ENCODE peak calls at places on chromosomes 4 and X, in five cellular contexts. C is mesendoderm, R is pancreas, Z is heart right ventricle, H is H1. S is an unnamed sample.

GRCh38 chrX:8845060-8845459 is 43.9 kb upstream of the FAM9A start:
- DNase-seq in C (peak), R (no peak), Z (no peak), H (no peak), S (no peak)

GRCh38 chr4:8205241-8205707 is 6.2 kb downstream of the SH3TC1 start:
- DNase-seq in C (no peak), R (no peak), Z (no peak), H (no peak), S (no peak)

GRCh38 chrX:16786791-16787735 is 797 bp downstream of the TXLNG start:
- DNase-seq in C (no peak), R (peak), Z (no peak), H (no peak), S (no peak)

GRCh38 chr4:17589355-17589754 is 12.4 kb downstream of the LAP3 start:
- DNase-seq in C (no peak), R (no peak), Z (no peak), H (no peak), S (no peak)

GRCh38 chr4:19002170-19002569 is 980.6 kb upstream of the LCORL start:
- DNase-seq in C (peak), R (no peak), Z (no peak), H (no peak), S (no peak)

GRCh38 chr4:3638080-3638715 is 106.0 kb upstream of the LRPAP1 start:
- DNase-seq in C (no peak), R (no peak), Z (no peak), H (no peak), S (no peak)

GRCh38 chr4:149914521-149915115 is 99.0 kb upstream of the IQCM start:
- DNase-seq in C (peak), R (no peak), Z (peak), H (no peak), S (peak)

GRCh38 chrX:49203536-49203935 is 3.5 kb upstream of the SYP start:
- DNase-seq in C (no peak), R (no peak), Z (no peak), H (no peak), S (no peak)

GRCh38 chr4:74598611-74599325 is 153.8 kb downstream of the AREG start:
- DNase-seq in C (no peak), R (no peak), Z (no peak), H (no peak), S (no peak)

GRCh38 chr4:54660145-54660535 is 2.4 kb downstream of the KIT start:
- DNase-seq in C (no peak), R (no peak), Z (no peak), H (no peak), S (no peak)

GRCh38 chr4:54659213-54660144 is 1.7 kb downstream of the KIT start:
- DNase-seq in C (peak), R (peak), Z (no peak), H (no peak), S (no peak)

GRCh38 chr4:54658321-54659093 is 750 bp downstream of the KIT start:
- DNase-seq in C (peak), R (peak), Z (peak), H (no peak), S (peak)

GRCh38 chr4:54657194-54657555 is 582 bp upstream of the KIT start:
- DNase-seq in C (peak), R (peak), Z (no peak), H (no peak), S (no peak)

GRCh38 chr4:54657556-54658313 is at the start of gene KIT:
- DNase-seq in C (peak), R (peak), Z (peak), H (peak), S (peak)
- H3K27ac ChIP-seq in C (peak), R (no peak), Z (peak), H (peak), S (peak)

DNA sequence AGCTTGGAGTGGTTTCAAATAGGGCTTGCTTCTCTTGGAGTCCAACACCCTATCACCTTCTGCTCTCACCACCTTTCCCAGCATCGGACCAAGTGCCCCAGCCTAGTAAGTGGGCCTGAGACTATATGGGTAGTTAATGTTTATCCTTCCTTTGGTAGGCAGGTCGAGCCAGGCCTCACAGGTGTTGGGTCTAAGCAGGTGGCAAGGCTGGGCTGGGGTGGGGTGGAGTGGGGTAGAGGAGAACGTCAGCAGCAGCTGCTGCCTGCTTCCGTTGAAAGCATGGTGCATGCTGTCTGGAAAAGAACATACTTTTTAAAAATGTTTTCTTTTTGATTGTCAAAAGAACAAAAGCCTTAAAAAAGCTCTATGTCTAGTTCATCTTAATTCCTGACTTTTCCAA is 1.3 kb downstream of the DRP2 start:
- DNase-seq in C (no peak), R (no peak), Z (no peak), H (no peak), S (no peak)
- H3K27ac ChIP-seq in C (no peak), R (no peak), Z (no peak), H (no peak), S (no peak)

GRCh38 chrX:7115557-7115956 is 32.0 kb upstream of the STS start:
- DNase-seq in C (no peak), R (no peak), Z (no peak), H (no peak), S (no peak)

GRCh38 chrX:7119927-7120577 is 27.5 kb upstream of the STS start:
- DNase-seq in C (no peak), R (no peak), Z (no peak), H (no peak), S (no peak)

GRCh38 chrX:7117587-7117986 is 29.9 kb upstream of the STS start:
- DNase-seq in C (peak), R (no peak), Z (no peak), H (no peak), S (no peak)

GRCh38 chrX:7116081-7116480 is 31.4 kb upstream of the STS start:
- DNase-seq in C (no peak), R (no peak), Z (no peak), H (no peak), S (no peak)

GRCh38 chrX:7120578-7121219 is 26.8 kb upstream of the STS start:
- DNase-seq in C (no peak), R (no peak), Z (no peak), H (no peak), S (no peak)
- H3K27ac ChIP-seq in C (no peak), R (peak), Z (no peak), H (no peak), S (no peak)

DNA sequence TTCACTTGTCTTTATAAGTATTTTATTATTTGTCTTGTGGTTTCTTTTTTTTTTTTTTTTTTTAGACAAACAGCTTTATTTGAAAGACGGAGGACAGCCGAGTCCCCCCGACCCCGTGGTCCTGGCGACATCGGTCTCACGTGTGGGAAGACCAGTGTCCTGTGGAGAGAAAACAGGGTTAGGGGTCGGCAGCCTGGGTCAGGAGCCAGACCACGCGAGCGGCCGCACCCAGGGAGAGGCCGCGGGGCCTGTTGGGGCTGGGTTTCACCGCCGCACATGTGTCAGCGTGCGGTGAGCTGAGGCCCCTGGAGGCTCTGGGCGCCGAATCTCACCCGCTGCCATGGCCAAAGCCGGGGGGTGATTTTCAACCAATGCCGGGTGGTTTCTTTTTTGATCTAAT is 17.8 kb upstream of the RAB33B start:
- DNase-seq in C (no peak), R (no peak), Z (no peak), H (no peak), S (no peak)
- H3K27ac ChIP-seq in C (no peak), R (no peak), Z (no peak), H (no peak), S (no peak)

DNA sequence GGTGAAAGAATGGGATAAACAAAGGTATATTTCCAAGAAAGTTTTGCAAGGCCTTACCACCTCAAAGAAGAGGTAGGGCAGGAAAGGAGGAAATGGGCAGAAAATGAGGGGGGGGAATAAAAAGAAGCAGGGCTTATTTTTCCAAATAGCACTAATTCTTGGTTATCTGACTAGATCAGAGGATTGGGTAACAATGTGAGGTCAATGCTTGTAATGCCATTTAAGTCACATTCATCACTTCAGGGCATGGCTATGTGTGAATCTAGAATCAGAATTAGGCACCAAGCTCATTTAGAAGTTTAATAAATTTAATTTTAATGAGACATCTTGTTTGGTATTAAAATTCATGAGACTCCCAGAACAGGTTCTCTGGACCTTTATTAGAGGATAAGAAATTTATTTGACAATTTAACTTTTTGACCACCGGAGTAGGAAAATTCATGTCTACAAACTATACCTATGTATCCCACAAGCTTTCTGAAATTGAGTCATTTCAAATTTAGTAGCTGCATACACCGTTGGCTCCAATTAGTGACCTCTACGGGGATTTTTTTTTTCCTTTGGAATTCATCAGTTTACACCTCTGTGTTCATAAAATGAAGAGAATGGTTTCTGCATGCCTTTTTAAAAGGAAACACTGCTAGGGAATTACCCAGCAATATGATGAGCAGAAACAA is 1.3 kb upstream of the STS start:
- DNase-seq in C (no peak), R (no peak), Z (no peak), H (no peak), S (no peak)
- H3K27ac ChIP-seq in C (no peak), R (peak), Z (no peak), H (no peak), S (no peak)

DNA sequence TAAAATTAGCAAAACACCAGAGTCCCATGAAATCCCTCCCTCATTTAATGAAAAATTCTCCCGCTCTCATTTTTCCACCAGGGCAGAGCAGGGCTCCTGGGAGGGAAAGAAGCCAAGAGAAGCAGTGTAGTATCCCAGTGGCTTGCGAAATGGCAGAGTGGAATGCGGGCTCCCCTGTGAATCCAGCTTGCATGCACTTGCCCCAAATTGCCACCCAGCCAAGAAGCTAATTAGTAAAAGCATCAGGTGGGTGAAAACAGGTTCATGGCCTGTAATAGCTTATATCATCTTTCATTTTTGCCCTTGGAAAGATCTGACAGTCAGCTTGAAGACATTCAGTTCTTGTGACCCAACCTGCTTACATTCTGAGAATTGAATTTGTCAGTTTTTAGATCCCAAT is 10.1 kb downstream of the AMOT start:
- DNase-seq in C (no peak), R (no peak), Z (no peak), H (no peak), S (peak)
- H3K27ac ChIP-seq in C (no peak), R (no peak), Z (no peak), H (no peak), S (no peak)

GRCh38 chrX:74259879-74260491 is 44.0 kb upstream of the ZCCHC13 start:
- DNase-seq in C (peak), R (no peak), Z (no peak), H (peak), S (no peak)
- H3K27ac ChIP-seq in C (no peak), R (no peak), Z (no peak), H (peak), S (no peak)

GRCh38 chrX:85029043-85029442 is 25.4 kb downstream of the APOOL start:
- DNase-seq in C (no peak), R (no peak), Z (no peak), H (no peak), S (no peak)
- H3K27ac ChIP-seq in C (no peak), R (no peak), Z (no peak), H (no peak), S (no peak)

GRCh38 chr4:153570228-153570973 is 104.2 kb downstream of the TMEM131L start:
- DNase-seq in C (no peak), R (no peak), Z (no peak), H (no peak), S (no peak)
- H3K27ac ChIP-seq in C (no peak), R (no peak), Z (peak), H (no peak), S (no peak)

S was measured in substantia nigra.